ENCODE peak calls at places on chromosomes 4 and X, in four cellular contexts. L is H54, G is AG08396, I is KBM-7. N is an unnamed sample.

GRCh38 chr4:150358691-150359090 is 223.3 kb upstream of the MAB21L2 start:
- DNase-seq in L (no peak), G (no peak), I (no peak), N (no peak)

GRCh38 chrX:64204252-64204651 is 1.3 kb downstream of the AMER1 start:
- DNase-seq in L (no peak), G (no peak), I (no peak), N (peak; percentile 4)

GRCh38 chrX:116198810-116199209 is 28.3 kb downstream of the AGTR2 start:
- DNase-seq in L (no peak), G (no peak), I (peak; percentile 25), N (peak; percentile 25)

GRCh38 chrX:8815460-8816065 is 14.4 kb upstream of the FAM9A start:
- DNase-seq in L (peak; percentile 1), G (peak; percentile 61), I (peak; percentile 73), N (peak; percentile 74)

GRCh38 chr4:31768756-31769155 is 1048.6 kb downstream of the PCDH7 start:
- DNase-seq in L (no peak), G (no peak), I (no peak), N (no peak)

GRCh38 chr4:138627096-138627495 is 384.9 kb upstream of the SLC7A11 start:
- DNase-seq in L (no peak), G (no peak), I (no peak), N (no peak)

GRCh38 chr4:24988776-24989175 is 42.0 kb downstream of the LGI2 start:
- DNase-seq in L (no peak), G (peak; percentile 66), I (peak; percentile 54), N (peak; percentile 92)

GRCh38 chr4:3659131-3659530 is 107.1 kb upstream of the ADRA2C start:
- DNase-seq in L (no peak), G (no peak), I (no peak), N (no peak)

GRCh38 chr4:151541438-151542071 is 132.6 kb downstream of the FHIP1A start:
- DNase-seq in L (no peak), G (peak; percentile 23), I (no peak), N (peak; percentile 78)

GRCh38 chrX:23752740-23753435 is 9.8 kb upstream of the ACOT9 start:
- DNase-seq in L (no peak), G (peak; percentile 27), I (no peak), N (no peak)

GRCh38 chrX:14030248-14030592 is 528 bp upstream of the GEMIN8 start:
- DNase-seq in L (no peak), G (peak; percentile 58), I (no peak), N (no peak)

GRCh38 chr4:139838811-139839210 is 173.2 kb downstream of the MGST2 start:
- DNase-seq in L (no peak), G (no peak), I (no peak), N (no peak)

GRCh38 chr4:73648478-73648877 is 28.2 kb upstream of the RASSF6 start:
- DNase-seq in L (no peak), G (no peak), I (no peak), N (no peak)

GRCh38 chr4:59341506-59341905 is 1858.6 kb upstream of the ADGRL3 start:
- DNase-seq in L (no peak), G (no peak), I (no peak), N (no peak)

GRCh38 chr4:150720973-150721518 is 139.1 kb downstream of the MAB21L2 start:
- DNase-seq in L (no peak), G (no peak), I (no peak), N (no peak)

GRCh38 chr4:304987-305680 is at the start of gene ZNF732:
- DNase-seq in L (no peak), G (peak; percentile 75), I (no peak), N (peak; percentile 99)

GRCh38 chrX:41600266-41600665 is 88.5 kb upstream of the GPR34 start:
- DNase-seq in L (no peak), G (peak; percentile 43), I (no peak), N (peak; percentile 22)

GRCh38 chrX:14497184-14497666 is 32.1 kb upstream of the GLRA2 start:
- DNase-seq in L (no peak), G (peak; percentile 3), I (peak; percentile 20), N (no peak)

GRCh38 chr4:12961713-12962112 is 522.4 kb downstream of the RAB28 start:
- DNase-seq in L (no peak), G (no peak), I (no peak), N (no peak)

GRCh38 chr4:150525321-150525868 is 56.6 kb upstream of the MAB21L2 start:
- DNase-seq in L (no peak), G (no peak), I (no peak), N (no peak)

GRCh38 chr4:153409924-153410501 is 56.1 kb upstream of the TMEM131L start:
- DNase-seq in L (no peak), G (no peak), I (peak; percentile 46), N (no peak)

GRCh38 chr4:102007959-102008425 is 217.5 kb downstream of the BANK1 start:
- DNase-seq in L (no peak), G (no peak), I (no peak), N (no peak)

GRCh38 chr4:101953949-101954348 is 163.4 kb downstream of the BANK1 start:
- DNase-seq in L (no peak), G (peak; percentile 3), I (no peak), N (peak; percentile 98)

GRCh38 chr4:146398896-146399443 is 122.8 kb downstream of the SLC10A7 start:
- DNase-seq in L (no peak), G (no peak), I (no peak), N (peak; percentile 79)

GRCh38 chrX:16429391-16429790 is 220.6 kb upstream of the S100G start:
- DNase-seq in L (no peak), G (peak; percentile 25), I (no peak), N (no peak)

GRCh38 chr4:98113005-98113404 is 30.3 kb downstream of the STPG2 start:
- DNase-seq in L (no peak), G (peak; percentile 1), I (peak; percentile 11), N (peak; percentile 61)

GRCh38 chrX:74800062-74800461 is 125.2 kb downstream of the NEXMIF start:
- DNase-seq in L (no peak), G (no peak), I (no peak), N (no peak)

GRCh38 chr4:10007772-10008171 is 13.5 kb downstream of the SLC2A9 start:
- DNase-seq in L (no peak), G (no peak), I (no peak), N (no peak)

GRCh38 chrX:77788050-77788449 is 2.0 kb upstream of the ATRX start:
- DNase-seq in L (peak; percentile 27), G (no peak), I (peak; percentile 38), N (peak; percentile 3)